ENCODE peak calls at places on chromosomes 13 and 19, in six cellular contexts. W is BE2C, I is Caco-2, F is colonic mucosa, D is GM20000, V is GM13977. Z is an unnamed sample.

GRCh38 chr19:3028305-3029069 is 593 bp downstream of the TLE2 start:
- DNase-seq in V (no peak), D (no peak), W (no peak), I (peak; percentile 57), F (peak; percentile 39), Z (no peak)

GRCh38 chr13:48222358-48223015 is 10.5 kb upstream of the ITM2B start:
- DNase-seq in V (no peak), D (no peak), I (no peak), F (no peak), W (no peak), Z (no peak)

GRCh38 chr13:31909889-31910551 is 121.6 kb upstream of the FRY start:
- DNase-seq in I (no peak), W (peak; percentile 69), F (peak; percentile 62), D (peak; percentile 36), V (no peak), Z (no peak)

GRCh38 chr13:101149735-101150380 is 266.4 kb downstream of the NALCN start:
- DNase-seq in W (peak; percentile 49), V (no peak), F (no peak), I (no peak), D (no peak), Z (no peak)

GRCh38 chr19:11265785-11266236 is 3.5 kb upstream of the DOCK6 start:
- DNase-seq in V (no peak), D (no peak), F (peak; percentile 97), I (peak; percentile 97), W (no peak), Z (peak; percentile 11)

GRCh38 chr13:110306960-110307696 is at the start of the genes COL4A1 and COL4A2:
- DNase-seq in D (no peak), F (peak; percentile 54), I (no peak), V (no peak), W (no peak), Z (no peak)

GRCh38 chr13:113093580-113094409 is 11.8 kb upstream of the F7 start:
- DNase-seq in V (no peak), I (no peak), F (no peak), D (no peak), W (no peak), Z (no peak)

GRCh38 chr19:58581227-58582141 is 8.3 kb upstream of the MZF1 start:
- DNase-seq in F (peak; percentile 84), W (no peak), V (peak; percentile 89), I (peak; percentile 58), D (peak; percentile 88), Z (peak; percentile 91)

GRCh38 chr13:49986471-49986870 is 10.4 kb upstream of the TRIM13 start:
- DNase-seq in F (no peak), V (no peak), W (no peak), I (no peak), D (no peak), Z (no peak)

GRCh38 chr19:798415-799075 is 1.3 kb downstream of the PTBP1 start:
- DNase-seq in W (no peak), F (peak; percentile 85), D (peak; percentile 46), I (peak; percentile 75), V (no peak), Z (no peak)

GRCh38 chr13:99614465-99614885 is 113.2 kb downstream of the TM9SF2 start:
- DNase-seq in V (peak; percentile 50), D (peak; percentile 63), W (peak; percentile 32), I (peak; percentile 49), F (no peak), Z (peak; percentile 65)

GRCh38 chr19:46847528-46847927 is 3.1 kb downstream of the AP2S1 start:
- DNase-seq in D (no peak), V (no peak), I (no peak), F (no peak), W (peak; percentile 39), Z (no peak)

GRCh38 chr19:42412661-42413076 is 14.5 kb downstream of the LIPE start:
- DNase-seq in V (no peak), W (no peak), F (no peak), D (no peak), I (no peak), Z (peak; percentile 12)

GRCh38 chr13:21074601-21075302 is 13.4 kb upstream of the LATS2 start:
- DNase-seq in D (peak; percentile 41), I (no peak), W (no peak), V (peak; percentile 36), F (no peak), Z (peak; percentile 40)

DNA sequence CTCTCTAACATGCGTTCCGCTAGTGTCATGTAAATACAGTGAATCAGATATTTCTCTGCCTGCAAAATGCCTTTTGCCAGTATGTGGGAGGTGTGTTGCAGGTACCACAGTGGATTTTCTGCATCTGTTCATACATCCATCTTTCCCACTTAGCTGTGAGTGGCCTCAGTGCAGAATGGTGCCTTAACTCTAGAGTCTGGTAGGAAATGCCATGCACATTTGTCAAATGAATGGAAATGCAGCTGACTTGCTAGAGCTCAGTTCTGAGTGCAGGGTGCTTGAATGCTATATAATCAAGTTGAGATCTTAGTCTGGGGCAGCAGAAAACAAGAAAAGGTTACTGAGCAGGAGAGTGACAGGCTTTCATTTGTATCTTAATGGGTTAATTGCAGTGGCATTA is 68.2 kb downstream of the LRCH1 start:
- DNase-seq in F (no peak), D (no peak), V (no peak), W (peak; percentile 49), I (no peak), Z (no peak)
- TF ChIP-seq CTCF in F (no peak), D (no peak), V (no peak), W (no peak), I (no peak), Z (no peak)

GRCh38 chr19:16117594-16118033 is 5.9 kb downstream of the RAB8A start:
- DNase-seq in F (no peak), D (peak; percentile 75), V (peak; percentile 77), I (no peak), W (no peak), Z (peak; percentile 78)
- TF ChIP-seq CTCF in F (no peak), D (peak; percentile 34), V (peak; percentile 80), I (no peak), W (no peak), Z (peak; percentile 70)

GRCh38 chr19:48987323-48987722 is 5.8 kb downstream of the GYS1 start:
- DNase-seq in V (no peak), W (no peak), F (no peak), D (no peak), I (no peak), Z (no peak)
- TF ChIP-seq CTCF in V (no peak), W (no peak), F (no peak), D (no peak), I (no peak), Z (no peak)

GRCh38 chr13:26186995-26187394 is 35.1 kb downstream of the RNF6 start:
- DNase-seq in W (no peak), F (no peak), I (no peak), D (no peak), V (no peak), Z (no peak)

GRCh38 chr13:26185720-26186119 is 36.4 kb downstream of the RNF6 start:
- DNase-seq in I (no peak), W (no peak), F (no peak), V (no peak), D (no peak), Z (no peak)

GRCh38 chr13:26183416-26183815 is 38.7 kb downstream of the RNF6 start:
- DNase-seq in D (no peak), I (no peak), F (no peak), V (no peak), W (no peak), Z (no peak)

GRCh38 chr13:26184791-26185250 is 37.3 kb downstream of the RNF6 start:
- DNase-seq in W (peak; percentile 74), F (peak; percentile 77), D (peak; percentile 67), V (peak; percentile 67), I (peak; percentile 67), Z (peak; percentile 74)

DNA sequence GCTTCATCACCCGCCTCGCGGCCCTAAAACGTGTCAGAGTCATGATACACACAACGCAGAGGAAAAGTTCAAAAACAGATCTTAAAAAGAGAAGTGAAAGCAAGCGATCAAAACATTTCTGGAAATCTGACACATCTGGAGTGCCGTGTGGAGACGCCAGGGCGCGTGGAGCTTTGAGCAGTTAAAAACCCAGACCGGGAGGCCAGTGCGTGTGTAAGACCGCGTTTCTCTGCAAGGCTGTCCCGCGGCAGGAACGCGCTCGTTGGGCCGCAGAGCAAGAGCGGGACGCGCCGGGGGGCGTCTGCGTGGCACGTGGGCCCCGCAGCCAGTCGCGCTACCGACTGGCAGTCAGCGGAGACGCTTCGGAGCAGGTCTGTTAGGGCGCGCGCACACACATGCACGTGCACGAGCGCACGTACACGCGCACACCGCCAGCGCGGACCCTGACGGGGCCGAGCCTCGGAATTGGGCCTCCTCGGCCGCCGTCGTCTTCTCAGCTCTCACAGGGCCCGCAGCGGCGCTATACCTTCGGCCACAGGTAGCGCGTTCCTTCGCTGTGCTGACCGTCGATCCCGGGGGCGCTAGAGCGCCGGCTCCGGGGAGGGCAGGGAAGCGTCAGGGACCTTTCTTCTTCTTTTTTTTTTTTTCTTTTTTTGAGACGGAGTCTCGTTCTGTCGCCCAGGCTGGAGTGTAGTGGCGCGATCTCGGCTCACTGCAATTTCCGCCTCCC is 35.8 kb downstream of the RNF6 start:
- DNase-seq in D (peak; percentile 83), F (peak; percentile 91), I (peak; percentile 97), V (peak; percentile 79), W (peak; percentile 88), Z (peak; percentile 89)
- TF ChIP-seq CTCF in D (peak; percentile 44), F (peak; percentile 47), I (peak; percentile 70), V (peak; percentile 60), W (peak; percentile 55), Z (peak; percentile 54)